ENCODE peak calls at places on chromosomes 12 and 14, in seven cellular contexts. I, P, B, H, F, D and O are unnamed samples.

GRCh38 chr14:46054526-46054925 is 597.1 kb downstream of the RPL10L start:
- DNase-seq in I (no peak), P (no peak), B (peak; percentile 81), H (no peak), F (no peak), D (peak; percentile 93), O (peak; percentile 8)

GRCh38 chr14:77086951-77087350 is 11.1 kb upstream of the CIPC start:
- DNase-seq in I (no peak), P (no peak), B (peak; percentile 30), H (no peak), F (no peak), D (no peak), O (no peak)

GRCh38 chr14:103708750-103709187 is 6.5 kb downstream of the XRCC3 start:
- DNase-seq in I (no peak), P (no peak), B (no peak), H (no peak), F (peak; percentile 76), D (no peak), O (no peak)

GRCh38 chr14:34711169-34711568 is 3.2 kb downstream of the CFL2 start:
- DNase-seq in I (no peak), P (no peak), B (peak; percentile 33), H (no peak), F (no peak), D (peak; percentile 94), O (peak; percentile 34)

GRCh38 chr14:101482066-101482465 is 79.2 kb upstream of the DIO3 start:
- DNase-seq in I (no peak), P (no peak), B (no peak), H (no peak), F (no peak), D (no peak), O (no peak)

GRCh38 chr14:92906823-92907222 is 16.1 kb upstream of the CHGA start:
- DNase-seq in I (no peak), P (no peak), B (no peak), H (no peak), F (peak; percentile 57), D (no peak), O (no peak)

GRCh38 chr14:65164068-65164824 is 61.9 kb upstream of the MAX start:
- DNase-seq in I (no peak), P (no peak), B (peak; percentile 79), H (no peak), F (no peak), D (no peak), O (peak; percentile 60)

GRCh38 chr14:82724296-82724695 is 1190.6 kb upstream of the SEL1L start:
- DNase-seq in I (no peak), P (no peak), B (peak; percentile 21), H (no peak), F (no peak), D (no peak), O (no peak)

GRCh38 chr12:41917181-41917580 is 227.5 kb downstream of the GXYLT1 start:
- DNase-seq in I (no peak), P (no peak), B (no peak), H (no peak), F (no peak), D (no peak), O (no peak)

DNA sequence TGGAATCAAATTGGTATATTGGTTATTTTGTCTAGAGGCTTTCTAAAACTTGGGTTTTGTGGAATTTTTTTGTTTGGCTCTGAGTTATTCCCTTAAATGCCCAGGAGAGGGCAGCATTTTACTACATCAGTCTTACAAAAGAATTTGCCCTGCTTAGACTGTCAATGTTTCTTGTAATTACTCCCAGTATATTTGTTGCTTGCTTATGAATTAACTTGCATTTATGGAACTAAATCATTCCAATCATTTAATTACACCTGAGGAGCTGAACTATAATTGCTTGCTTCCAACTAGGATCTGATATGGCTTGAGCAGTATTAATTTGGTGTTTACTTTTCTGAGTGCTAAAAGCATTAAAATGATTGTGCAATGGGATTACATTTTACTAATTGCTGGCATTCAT is 48.7 kb downstream of the MIPOL1 start:
- DNase-seq in I (no peak), P (no peak), B (peak; percentile 79), H (no peak), F (no peak), D (peak; percentile 35), O (peak; percentile 41)
- TF ChIP-seq CTCF in I (peak; percentile 59), P (peak; percentile 58), B (peak; percentile 89), H (peak; percentile 92), F (peak; percentile 85), D (peak; percentile 72), O (peak; percentile 79)

GRCh38 chr14:100093322-100093721 is 28.1 kb downstream of the EVL start:
- DNase-seq in I (no peak), P (no peak), B (no peak), H (no peak), F (no peak), D (no peak), O (no peak)
- H3K27ac ChIP-seq in I (no peak overlapping the region), P (no peak overlapping the region), B (no peak overlapping the region), H (no peak overlapping the region), F (no peak overlapping the region), D (no peak overlapping the region), O (no peak overlapping the region)

GRCh38 chr12:126369487-126370463 is 1304.5 kb downstream of the AACS start:
- DNase-seq in I (no peak), P (no peak), B (peak; percentile 66), H (no peak), F (no peak), D (peak; percentile 83), O (peak; percentile 44)
- TF ChIP-seq CTCF in I (no peak), P (peak; percentile 5), B (peak; percentile 37), H (no peak), F (no peak), D (no peak), O (peak; percentile 31)

DNA sequence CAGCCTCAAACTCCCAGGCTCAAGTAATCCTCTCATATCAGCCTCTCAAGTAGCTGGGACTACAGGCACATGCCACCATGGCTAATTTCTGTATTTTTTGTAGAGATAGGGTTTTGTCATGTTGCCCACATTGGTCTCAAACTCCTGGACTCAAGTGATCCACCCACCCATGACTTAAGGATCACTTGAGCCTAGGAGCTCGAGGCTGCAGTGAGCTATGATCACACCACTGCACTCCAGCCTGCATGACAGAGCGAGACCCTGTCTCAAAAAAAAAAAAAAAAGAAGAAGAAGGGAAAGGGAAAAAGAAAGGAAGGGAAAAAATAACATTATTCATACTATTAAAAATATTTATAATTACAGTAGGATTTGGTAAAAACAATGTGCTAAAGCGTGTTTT is 19.2 kb downstream of the EPS8 start:
- DNase-seq in I (no peak), P (no peak), B (no peak), H (no peak), F (no peak), D (peak; percentile 17), O (no peak)
- H3K27ac ChIP-seq in I (no peak overlapping the region), P (peak overlapping the region; percentile 81), B (no peak overlapping the region), H (no peak overlapping the region), F (no peak overlapping the region), D (no peak overlapping the region), O (no peak overlapping the region)